ENCODE peak calls at places on chromosomes 2 and 18, in four cellular contexts. One of them, this sample, is unnamed. For H3K4me1, the result is how much of the 10 kb centered on the place peaks cover.

GRCh38 chr2:238081150-238081549 is 19.0 kb upstream of the ESPNL start:
- DNase-seq in hepatocyte: no peak
- DNase-seq in upper lobe of right lung: no peak
- DNase-seq in fibroblast of lung: no peak
- DNase-seq in this sample: no peak

GRCh38 chr2:88852753-88853402 is 161.4 kb downstream of the RPIA start:
- DNase-seq in hepatocyte: no peak
- DNase-seq in upper lobe of right lung: no peak
- DNase-seq in fibroblast of lung: no peak
- DNase-seq in this sample: no peak

GRCh38 chr2:45595724-45596435 is 15.2 kb downstream of the SRBD1 start:
- DNase-seq in hepatocyte: no peak
- DNase-seq in upper lobe of right lung: no peak
- DNase-seq in fibroblast of lung: peak
- DNase-seq in this sample: no peak

GRCh38 chr18:6521804-6522418 is 107.2 kb upstream of the L3MBTL4 start:
- DNase-seq in hepatocyte: peak
- DNase-seq in upper lobe of right lung: no peak
- DNase-seq in fibroblast of lung: peak
- DNase-seq in this sample: peak

GRCh38 chr2:158412206-158412605 is 44.3 kb downstream of the CCDC148 start:
- DNase-seq in hepatocyte: no peak
- DNase-seq in upper lobe of right lung: no peak
- DNase-seq in fibroblast of lung: no peak
- DNase-seq in this sample: no peak

GRCh38 chr18:6729247-6730091 is at the start of gene ARHGAP28:
- DNase-seq in hepatocyte: peak
- DNase-seq in upper lobe of right lung: peak
- DNase-seq in fibroblast of lung: peak
- DNase-seq in this sample: peak

GRCh38 chr2:235270951-235271350 is 222.9 kb upstream of the AGAP1 start:
- DNase-seq in hepatocyte: no peak
- DNase-seq in upper lobe of right lung: no peak
- DNase-seq in fibroblast of lung: peak
- DNase-seq in this sample: no peak

GRCh38 chr2:232204457-232204931 is 174.1 kb upstream of the ALPP start:
- DNase-seq in hepatocyte: no peak
- DNase-seq in upper lobe of right lung: no peak
- DNase-seq in fibroblast of lung: no peak
- DNase-seq in this sample: no peak

GRCh38 chr2:145563752-145564615 is 1044.1 kb upstream of the ZEB2 start:
- DNase-seq in hepatocyte: peak
- DNase-seq in upper lobe of right lung: no peak
- DNase-seq in fibroblast of lung: peak
- DNase-seq in this sample: no peak

GRCh38 chr18:49664086-49664890 is 102.4 kb downstream of the LIPG start:
- DNase-seq in hepatocyte: no peak
- DNase-seq in upper lobe of right lung: no peak
- DNase-seq in fibroblast of lung: no peak
- DNase-seq in this sample: no peak

GRCh38 chr18:11857177-11857887 is 6.1 kb downstream of the CHMP1B start:
- DNase-seq in hepatocyte: peak
- DNase-seq in upper lobe of right lung: no peak
- DNase-seq in fibroblast of lung: peak
- DNase-seq in this sample: peak

GRCh38 chr2:71631411-71631931 is 178.1 kb downstream of the DYSF start:
- DNase-seq in hepatocyte: peak
- DNase-seq in upper lobe of right lung: no peak
- DNase-seq in fibroblast of lung: no peak
- DNase-seq in this sample: no peak

GRCh38 chr18:48540329-48541025 is 1.6 kb downstream of the CTIF start:
- DNase-seq in hepatocyte: peak
- DNase-seq in upper lobe of right lung: peak
- DNase-seq in fibroblast of lung: peak
- DNase-seq in this sample: peak

GRCh38 chr2:119823734-119824334 is 64.1 kb downstream of the PTPN4 start:
- DNase-seq in hepatocyte: peak
- DNase-seq in upper lobe of right lung: no peak
- DNase-seq in fibroblast of lung: peak
- DNase-seq in this sample: peak

GRCh38 chr18:49168281-49168680 is 217.5 kb upstream of the SMAD7 start:
- DNase-seq in hepatocyte: no peak
- DNase-seq in upper lobe of right lung: no peak
- DNase-seq in fibroblast of lung: no peak
- DNase-seq in this sample: no peak

GRCh38 chr2:20594957-20595356 is 55.9 kb downstream of the HS1BP3 start:
- DNase-seq in hepatocyte: no peak
- DNase-seq in upper lobe of right lung: peak
- DNase-seq in fibroblast of lung: no peak
- DNase-seq in this sample: no peak

GRCh38 chr2:20106746-20107145 is 55.3 kb upstream of the LAPTM4A start:
- DNase-seq in hepatocyte: peak
- DNase-seq in upper lobe of right lung: peak
- DNase-seq in fibroblast of lung: peak
- DNase-seq in this sample: no peak

GRCh38 chr2:148201075-148202004 is 180.4 kb downstream of the MBD5 start:
- DNase-seq in hepatocyte: peak
- DNase-seq in upper lobe of right lung: peak
- DNase-seq in fibroblast of lung: peak
- DNase-seq in this sample: peak

GRCh38 chr2:29687121-29687520 is 234.3 kb downstream of the ALK start:
- DNase-seq in hepatocyte: no peak
- DNase-seq in upper lobe of right lung: no peak
- DNase-seq in fibroblast of lung: no peak
- DNase-seq in this sample: no peak

GRCh38 chr2:188000189-188000588 is 291.5 kb upstream of the GULP1 start:
- DNase-seq in hepatocyte: no peak
- DNase-seq in upper lobe of right lung: no peak
- DNase-seq in fibroblast of lung: no peak
- DNase-seq in this sample: no peak

GRCh38 chr2:135960598-135961551 is 24.6 kb downstream of the DARS1 start:
- DNase-seq in hepatocyte: peak
- DNase-seq in upper lobe of right lung: no peak
- DNase-seq in fibroblast of lung: peak
- DNase-seq in this sample: peak

GRCh38 chr2:120747281-120747680 is 11.6 kb downstream of the GLI2 start:
- DNase-seq in hepatocyte: no peak
- DNase-seq in upper lobe of right lung: no peak
- DNase-seq in fibroblast of lung: no peak
- DNase-seq in this sample: no peak

GRCh38 chr2:72050734-72051133 is 96.9 kb downstream of the CYP26B1 start:
- DNase-seq in hepatocyte: no peak
- DNase-seq in upper lobe of right lung: no peak
- DNase-seq in fibroblast of lung: no peak
- DNase-seq in this sample: no peak

GRCh38 chr18:27118964-27119363 is 66.1 kb downstream of the CHST9 start:
- DNase-seq in hepatocyte: no peak
- DNase-seq in upper lobe of right lung: no peak
- DNase-seq in fibroblast of lung: no peak
- DNase-seq in this sample: no peak

GRCh38 chr18:57585846-57586242 is 658 bp downstream of the FECH start:
- DNase-seq in hepatocyte: no peak
- DNase-seq in upper lobe of right lung: no peak
- DNase-seq in fibroblast of lung: no peak
- DNase-seq in this sample: peak

GRCh38 chr2:107719781-107720180 is 106.9 kb upstream of the RGPD4 start:
- DNase-seq in hepatocyte: no peak
- DNase-seq in upper lobe of right lung: no peak
- DNase-seq in fibroblast of lung: no peak
- DNase-seq in this sample: no peak

DNA sequence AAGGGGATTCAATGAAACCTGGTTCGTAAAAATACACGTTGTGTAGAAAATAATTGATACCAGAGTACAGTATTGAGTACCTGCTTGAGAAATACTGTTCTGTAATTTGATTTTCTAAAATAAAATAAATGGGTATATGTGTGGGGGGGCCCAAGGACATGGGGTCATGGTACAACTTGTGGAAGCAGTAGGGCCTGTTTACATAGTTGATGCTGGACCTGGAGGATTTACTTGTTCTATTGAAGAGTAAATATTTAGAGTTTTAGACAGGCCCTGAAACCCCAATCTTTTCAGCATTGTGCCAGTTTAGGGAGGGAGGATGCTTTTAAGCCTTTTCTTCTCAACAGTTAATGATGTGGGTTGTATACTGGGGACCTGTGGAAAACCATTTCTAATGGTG is 11.7 kb downstream of the CERS6 start:
- DNase-seq in hepatocyte: no peak
- DNase-seq in upper lobe of right lung: no peak
- DNase-seq in fibroblast of lung: no peak
- DNase-seq in this sample: no peak
- H3K4me1 ChIP-seq in hepatocyte: half or more
- H3K4me1 ChIP-seq in upper lobe of right lung: under half
- H3K4me1 ChIP-seq in fibroblast of lung: under half
- H3K4me1 ChIP-seq in this sample: under half

GRCh38 chr2:33047939-33048338 is 101.2 kb downstream of the LTBP1 start:
- DNase-seq in hepatocyte: no peak
- DNase-seq in upper lobe of right lung: no peak
- DNase-seq in fibroblast of lung: no peak
- DNase-seq in this sample: no peak

GRCh38 chr2:33056170-33056569 is 109.4 kb downstream of the LTBP1 start:
- DNase-seq in hepatocyte: no peak
- DNase-seq in upper lobe of right lung: no peak
- DNase-seq in fibroblast of lung: no peak
- DNase-seq in this sample: no peak

GRCh38 chr2:33051586-33052385 is 105.0 kb downstream of the LTBP1 start:
- DNase-seq in hepatocyte: no peak
- DNase-seq in upper lobe of right lung: no peak
- DNase-seq in fibroblast of lung: peak
- DNase-seq in this sample: peak
- H3K4me3 ChIP-seq in hepatocyte: no peak
- H3K4me3 ChIP-seq in upper lobe of right lung: no peak
- H3K4me3 ChIP-seq in fibroblast of lung: no peak
- H3K4me3 ChIP-seq in this sample: no peak

GRCh38 chr2:202750778-202751427 is 116.1 kb downstream of the FAM117B start:
- DNase-seq in hepatocyte: no peak
- DNase-seq in upper lobe of right lung: no peak
- DNase-seq in fibroblast of lung: no peak
- DNase-seq in this sample: no peak
- H3K4me1 ChIP-seq in hepatocyte: under half
- H3K4me1 ChIP-seq in upper lobe of right lung: under half
- H3K4me1 ChIP-seq in fibroblast of lung: under half
- H3K4me1 ChIP-seq in this sample: under half

GRCh38 chr2:241035818-241036396 is 37.5 kb downstream of the SNED1 start:
- DNase-seq in hepatocyte: no peak
- DNase-seq in upper lobe of right lung: no peak
- DNase-seq in fibroblast of lung: no peak
- DNase-seq in this sample: no peak
- H3K4me3 ChIP-seq in hepatocyte: no peak
- H3K4me3 ChIP-seq in upper lobe of right lung: peak
- H3K4me3 ChIP-seq in fibroblast of lung: no peak
- H3K4me3 ChIP-seq in this sample: peak

GRCh38 chr2:200320991-200321390 is 14.5 kb downstream of the SPATS2L start:
- DNase-seq in hepatocyte: no peak
- DNase-seq in upper lobe of right lung: no peak
- DNase-seq in fibroblast of lung: no peak
- DNase-seq in this sample: no peak

GRCh38 chr2:200321780-200322534 is 15.5 kb downstream of the SPATS2L start:
- DNase-seq in hepatocyte: no peak
- DNase-seq in upper lobe of right lung: no peak
- DNase-seq in fibroblast of lung: no peak
- DNase-seq in this sample: no peak

GRCh38 chr2:200320344-200320743 is 13.9 kb downstream of the SPATS2L start:
- DNase-seq in hepatocyte: no peak
- DNase-seq in upper lobe of right lung: no peak
- DNase-seq in fibroblast of lung: no peak
- DNase-seq in this sample: no peak

GRCh38 chr2:200322607-200323006 is 16.1 kb downstream of the SPATS2L start:
- DNase-seq in hepatocyte: no peak
- DNase-seq in upper lobe of right lung: no peak
- DNase-seq in fibroblast of lung: no peak
- DNase-seq in this sample: no peak

DNA sequence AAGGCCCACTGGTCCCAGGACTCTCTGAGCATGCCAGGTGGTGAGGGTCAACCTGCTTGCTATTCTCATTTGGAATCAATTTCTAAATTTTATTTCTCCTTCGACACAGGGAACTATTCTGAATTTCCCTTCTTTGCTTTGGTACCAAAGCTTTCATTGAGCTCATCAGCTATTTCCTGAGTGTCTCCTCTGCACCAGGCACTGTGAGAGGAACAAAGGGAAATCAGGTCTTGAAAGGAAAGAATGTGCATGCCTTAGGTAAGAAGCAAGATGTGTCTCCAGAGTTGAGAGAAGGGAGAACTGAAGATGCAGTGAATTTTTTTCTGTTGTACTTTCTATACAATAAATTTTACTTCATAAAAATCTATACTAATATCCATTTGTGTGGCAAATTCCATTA is 17.9 kb downstream of the SPATS2L start:
- DNase-seq in hepatocyte: no peak
- DNase-seq in upper lobe of right lung: no peak
- DNase-seq in fibroblast of lung: no peak
- DNase-seq in this sample: no peak
- H3K4me1 ChIP-seq in hepatocyte: under half
- H3K4me1 ChIP-seq in upper lobe of right lung: under half
- H3K4me1 ChIP-seq in fibroblast of lung: under half
- H3K4me1 ChIP-seq in this sample: under half

GRCh38 chr2:236545248-236545658 is 24.4 kb upstream of the ACKR3 start:
- DNase-seq in hepatocyte: no peak
- DNase-seq in upper lobe of right lung: no peak
- DNase-seq in fibroblast of lung: no peak
- DNase-seq in this sample: no peak

GRCh38 chr2:236538242-236538641 is 31.4 kb upstream of the ACKR3 start:
- DNase-seq in hepatocyte: no peak
- DNase-seq in upper lobe of right lung: no peak
- DNase-seq in fibroblast of lung: no peak
- DNase-seq in this sample: no peak

GRCh38 chr2:236544362-236544761 is 25.3 kb upstream of the ACKR3 start:
- DNase-seq in hepatocyte: no peak
- DNase-seq in upper lobe of right lung: no peak
- DNase-seq in fibroblast of lung: no peak
- DNase-seq in this sample: no peak

GRCh38 chr2:236536727-236537398 is 32.8 kb upstream of the ACKR3 start:
- DNase-seq in hepatocyte: no peak
- DNase-seq in upper lobe of right lung: no peak
- DNase-seq in fibroblast of lung: no peak
- DNase-seq in this sample: no peak

GRCh38 chr2:236541008-236541562 is 28.5 kb upstream of the ACKR3 start:
- DNase-seq in hepatocyte: no peak
- DNase-seq in upper lobe of right lung: no peak
- DNase-seq in fibroblast of lung: no peak
- DNase-seq in this sample: no peak
- H3K4me3 ChIP-seq in hepatocyte: no peak
- H3K4me3 ChIP-seq in upper lobe of right lung: no peak
- H3K4me3 ChIP-seq in fibroblast of lung: no peak
- H3K4me3 ChIP-seq in this sample: no peak

GRCh38 chr18:2918761-2919550 is 72.2 kb downstream of the EMILIN2 start:
- DNase-seq in hepatocyte: no peak
- DNase-seq in upper lobe of right lung: no peak
- DNase-seq in fibroblast of lung: no peak
- DNase-seq in this sample: no peak
- H3K4me1 ChIP-seq in hepatocyte: under half
- H3K4me1 ChIP-seq in upper lobe of right lung: under half
- H3K4me1 ChIP-seq in fibroblast of lung: under half
- H3K4me1 ChIP-seq in this sample: under half

This sample was measured in A673.